ENCODE peak calls at places on chromosomes 12 and 14, in four cellular contexts. B is GOT3, W is WERI-Rb-1, E is astrocyte of the spinal cord. I is an unnamed sample.

GRCh38 chr12:118773956-118774723 is 207.2 kb upstream of the SRRM4 start:
- DNase-seq in B (no peak), W (no peak), E (no peak), I (no peak)

GRCh38 chr12:71725011-71725410 is 29.7 kb upstream of the RAB21 start:
- DNase-seq in B (no peak), W (no peak), E (no peak), I (no peak)

GRCh38 chr14:96039633-96040311 is 610 bp downstream of the C14orf132 start:
- DNase-seq in B (no peak), W (peak), E (peak), I (peak)

GRCh38 chr14:96586056-96586455 is 83.9 kb downstream of the PAPOLA start:
- DNase-seq in B (no peak), W (no peak), E (no peak), I (no peak)

GRCh38 chr14:70317091-70317968 is 42.2 kb downstream of the COX16 start:
- DNase-seq in B (no peak), W (peak), E (no peak), I (no peak)

GRCh38 chr14:22071001-22071400 is 397.4 kb upstream of the OR4E1 start:
- DNase-seq in B (no peak), W (no peak), E (no peak), I (no peak)

GRCh38 chr14:85366226-85366625 is 163.7 kb upstream of the FLRT2 start:
- DNase-seq in B (no peak), W (no peak), E (no peak), I (no peak)

GRCh38 chr14:63725786-63726185 is 2.1 kb downstream of the SGPP1 start:
- DNase-seq in B (no peak), W (no peak), E (peak), I (no peak)

GRCh38 chr12:1949771-1950470 is 31.5 kb upstream of the CACNA2D4 start:
- DNase-seq in B (no peak), W (no peak), E (no peak), I (no peak)

GRCh38 chr14:24307575-24308341 is at the start of gene CIDEB:
- DNase-seq in B (no peak), W (peak), E (peak), I (peak)

I was measured in M059J.